ENCODE peak calls at places on chromosomes 2 and 18, in five cellular contexts. F is hypothalamus; B is mesenchymal stem cell; Y is AG09309; J is stimulated activated CD4-positive, alpha-beta T cell treated with anti-CD3 and anti-CD28 coated beads, TNF-alpha, amount 100 ng/mL, for 4 hours. D is an unnamed sample.
A peak's percentile ranks its signal among the peaks of the same experiment; 100 is the strongest.

GRCh38 chr2:101704046-101704466 is 6.5 kb downstream of the MAP4K4 start:
- DNase-seq in F (no peak), B (peak; percentile 71), Y (peak; percentile 73), J (no peak), D (no peak)

GRCh38 chr18:74197705-74198341 is 49.5 kb downstream of the TIMM21 start:
- DNase-seq in F (no peak), B (no peak), Y (no peak), J (no peak), D (peak; percentile 73)

GRCh38 chr18:9743200-9744016 is 35.3 kb downstream of the RAB31 start:
- DNase-seq in F (no peak), B (peak; percentile 98), Y (peak; percentile 73), J (no peak), D (no peak)

GRCh38 chr2:221402072-221402471 is 170.0 kb downstream of the EPHA4 start:
- DNase-seq in F (no peak), B (peak; percentile 53), Y (peak; percentile 43), J (no peak), D (no peak)

GRCh38 chr18:63178526-63178880 is 141.1 kb downstream of the BCL2 start:
- DNase-seq in F (no peak), B (no peak), Y (no peak), J (no peak), D (no peak)

GRCh38 chr2:10487144-10488104 is 39.3 kb upstream of the ODC1 start:
- DNase-seq in F (no peak), B (no peak), Y (no peak), J (no peak), D (no peak)

GRCh38 chr2:71600572-71600971 is 147.2 kb downstream of the DYSF start:
- DNase-seq in F (no peak), B (no peak), Y (no peak), J (no peak), D (no peak)

GRCh38 chr18:3585656-3586509 is 135.9 kb downstream of the TGIF1 start:
- DNase-seq in F (peak; percentile 10), B (peak; percentile 85), Y (peak; percentile 46), J (peak; percentile 57), D (peak; percentile 89)

GRCh38 chr2:239814136-239814916 is 210.8 kb downstream of the NDUFA10 start:
- DNase-seq in F (no peak), B (no peak), Y (no peak), J (no peak), D (peak; percentile 65)

GRCh38 chr2:10338242-10339188 is 35.8 kb downstream of the HPCAL1 start:
- DNase-seq in F (no peak), B (no peak), Y (no peak), J (no peak), D (no peak)

GRCh38 chr18:9824862-9825479 is 60.8 kb upstream of the TXNDC2 start:
- DNase-seq in F (no peak), B (no peak), Y (no peak), J (no peak), D (no peak)

GRCh38 chr2:98701230-98701629 is 29.7 kb downstream of the MGAT4A start:
- DNase-seq in F (no peak), B (no peak), Y (no peak), J (no peak), D (no peak)

GRCh38 chr2:241811209-241811951 is 2.4 kb downstream of the NEU4 start:
- DNase-seq in F (no peak), B (no peak), Y (no peak), J (no peak), D (peak; percentile 63)

GRCh38 chr2:11325961-11326691 is 18.3 kb downstream of the ROCK2 start:
- DNase-seq in F (no peak), B (no peak), Y (no peak), J (no peak), D (no peak)

GRCh38 chr18:48888681-48889080 is 62.1 kb downstream of the SMAD7 start:
- DNase-seq in F (no peak), B (no peak), Y (no peak), J (no peak), D (no peak)

GRCh38 chr2:25349397-25349796 is 7.7 kb upstream of the DNMT3A start:
- DNase-seq in F (no peak), B (peak; percentile 63), Y (peak; percentile 38), J (no peak), D (no peak)

GRCh38 chr2:106272202-106272807 is 78.2 kb upstream of the UXS1 start:
- DNase-seq in F (no peak), B (no peak), Y (no peak), J (no peak), D (no peak)